ENCODE peak calls at places on chromosomes 6 and 20, in seven cellular contexts. U, Q, P, D, A, M and F are unnamed samples.

GRCh38 chr6:97052152-97052787 is 127.7 kb downstream of the KLHL32 start:
- DNase-seq in U (no peak), Q (no peak), P (no peak), D (no peak), A (no peak), M (no peak), F (no peak)

GRCh38 chr20:8860011-8860495 is 208.8 kb upstream of the PLCB4 start:
- DNase-seq in U (no peak), Q (peak; percentile 63), P (no peak), D (no peak), A (no peak), M (no peak), F (peak; percentile 61)

GRCh38 chr20:29876911-29877285 is 1380.6 kb upstream of the DEFB115 start:
- DNase-seq in U (no peak), Q (no peak), P (no peak), D (no peak), A (no peak), M (no peak), F (no peak)

GRCh38 chr6:13409991-13410390 is 77.4 kb downstream of the GFOD1 start:
- DNase-seq in U (no peak), Q (no peak), P (no peak), D (no peak), A (no peak), M (no peak), F (no peak)

GRCh38 chr6:40520108-40520507 is 67.1 kb downstream of the LRFN2 start:
- DNase-seq in U (no peak), Q (no peak), P (no peak), D (no peak), A (no peak), M (no peak), F (no peak)

GRCh38 chr6:53986165-53986720 is 125.0 kb upstream of the MLIP start:
- DNase-seq in U (peak; percentile 43), Q (peak; percentile 66), P (peak; percentile 63), D (peak; percentile 11), A (peak; percentile 69), M (no peak), F (peak; percentile 72)

GRCh38 chr20:35329435-35330139 is 37.4 kb upstream of the FAM83C start:
- DNase-seq in U (peak; percentile 50), Q (peak; percentile 62), P (peak; percentile 48), D (peak; percentile 5), A (no peak), M (peak; percentile 47), F (peak; percentile 46)

GRCh38 chr6:93412452-93412851 is 6.9 kb downstream of the EPHA7 start:
- DNase-seq in U (no peak), Q (no peak), P (no peak), D (no peak), A (no peak), M (no peak), F (no peak)

GRCh38 chr20:58611236-58612020 is 39.7 kb upstream of the STX16 start:
- DNase-seq in U (no peak), Q (no peak), P (no peak), D (no peak), A (peak; percentile 76), M (no peak), F (no peak)

GRCh38 chr20:20568604-20569205 is 143.7 kb downstream of the RALGAPA2 start:
- DNase-seq in U (peak; percentile 39), Q (peak; percentile 32), P (peak; percentile 58), D (peak; percentile 62), A (no peak), M (peak; percentile 5), F (peak; percentile 47)

GRCh38 chr6:75065524-75065923 is 140.3 kb downstream of the COL12A1 start:
- DNase-seq in U (no peak), Q (peak; percentile 22), P (no peak), D (no peak), A (peak; percentile 62), M (no peak), F (peak; percentile 43)

GRCh38 chr20:14470977-14471642 is 133.7 kb upstream of the FLRT3 start:
- DNase-seq in U (no peak), Q (no peak), P (no peak), D (no peak), A (no peak), M (no peak), F (no peak)

GRCh38 chr6:69089539-69089938 is 454.5 kb downstream of the ADGRB3 start:
- DNase-seq in U (no peak), Q (no peak), P (no peak), D (no peak), A (no peak), M (no peak), F (no peak)